ENCODE peak calls at places on chromosomes 12 and 14, in nine cellular contexts. C is endothelial cell of umbilical vein; H is PC-3; Q is IMR-90; M is ovary; K is prostate gland; V is CD4-positive, alpha-beta T cell; F is A549; W is Panc1. L is an unnamed sample.

GRCh38 chr12:20097561-20097960 is 270.8 kb upstream of the PDE3A start:
- DNase-seq in V (no peak), F (no peak), Q (peak), H (no peak), W (no peak), C (peak), M (no peak), K (no peak), L (no peak)

GRCh38 chr14:69572634-69573135 is 2.0 kb downstream of the CCDC177 start:
- DNase-seq in W (no peak), H (no peak), C (no peak), V (no peak), Q (no peak), F (no peak), K (no peak), M (no peak), L (no peak)

GRCh38 chr14:80215756-80216581 is 4.7 kb upstream of the DIO2 start:
- DNase-seq in K (no peak), W (peak), V (no peak), F (peak), Q (peak), H (peak), M (no peak), C (no peak), L (no peak)

GRCh38 chr12:58314610-58315009 is 373.2 kb downstream of the ATP23 start:
- DNase-seq in K (no peak), H (no peak), V (no peak), Q (peak), W (no peak), F (no peak), C (peak), M (no peak), L (no peak)

GRCh38 chr14:93231129-93231979 is 24.3 kb downstream of the UBR7 start:
- DNase-seq in C (peak), M (no peak), K (no peak), F (peak), W (no peak), H (peak), V (no peak), Q (peak), L (no peak)

GRCh38 chr14:96727076-96727475 is 70.1 kb upstream of the VRK1 start:
- DNase-seq in M (no peak), Q (no peak), W (no peak), C (no peak), V (no peak), F (no peak), H (no peak), K (no peak), L (no peak)

GRCh38 chr12:13630354-13630753 is 351.0 kb downstream of the GRIN2B start:
- DNase-seq in W (no peak), M (no peak), Q (no peak), F (no peak), H (no peak), V (no peak), K (no peak), C (no peak), L (no peak)

GRCh38 chr14:80956922-80957321 is 1.5 kb downstream of the TSHR start:
- DNase-seq in Q (no peak), C (no peak), F (no peak), V (no peak), M (no peak), H (no peak), K (no peak), W (no peak), L (no peak)

GRCh38 chr12:29039013-29039412 is 110.1 kb upstream of the FAR2 start:
- DNase-seq in V (no peak), Q (peak), C (no peak), H (no peak), K (no peak), F (no peak), W (no peak), M (no peak), L (no peak)

GRCh38 chr14:61564623-61565091 is 130.7 kb upstream of the HIF1A start:
- DNase-seq in C (peak), Q (peak), V (no peak), H (peak), M (no peak), K (no peak), W (no peak), F (peak), L (peak)

GRCh38 chr12:89768586-89769482 is 60.2 kb upstream of the ATP2B1 start:
- DNase-seq in K (no peak), C (no peak), F (peak), W (peak), M (no peak), V (no peak), H (peak), Q (peak), L (peak)

GRCh38 chr12:24297516-24297915 is 348.0 kb upstream of the SOX5 start:
- DNase-seq in Q (no peak), F (no peak), M (no peak), H (no peak), W (no peak), K (no peak), V (no peak), C (no peak), L (no peak)

GRCh38 chr12:131132118-131132892 is 178.6 kb downstream of the ADGRD1 start:
- DNase-seq in C (no peak), Q (peak), M (peak), F (peak), K (peak), H (peak), W (peak), V (peak), L (no peak)

GRCh38 chr14:49552630-49553029 is 33.5 kb downstream of the RPS29 start:
- DNase-seq in F (no peak), V (no peak), C (no peak), K (no peak), M (no peak), Q (no peak), H (no peak), W (no peak), L (no peak)

GRCh38 chr14:94174622-94175402 is 690 bp downstream of the PPP4R4 start:
- DNase-seq in K (no peak), M (peak), V (no peak), W (no peak), C (no peak), Q (no peak), H (no peak), F (no peak), L (no peak)

GRCh38 chr12:29858270-29858786 is 74.6 kb upstream of the TMTC1 start:
- DNase-seq in H (no peak), V (no peak), F (no peak), Q (no peak), K (peak), M (no peak), C (no peak), W (no peak), L (peak)

GRCh38 chr14:90757452-90757851 is 58.8 kb downstream of the TTC7B start:
- DNase-seq in Q (no peak), V (no peak), K (peak), M (no peak), F (no peak), C (no peak), W (no peak), H (no peak), L (no peak)

GRCh38 chr14:89911018-89911919 is 43.3 kb downstream of the EFCAB11 start:
- DNase-seq in V (no peak), C (peak), F (no peak), Q (peak), K (peak), H (peak), W (no peak), M (peak), L (no peak)

GRCh38 chr12:10283028-10283427 is 24.6 kb upstream of the KLRD1 start:
- DNase-seq in V (no peak), M (no peak), K (no peak), W (no peak), Q (no peak), H (no peak), C (no peak), F (no peak), L (no peak)

GRCh38 chr14:31080060-31080459 is 53.9 kb upstream of the STRN3 start:
- DNase-seq in C (no peak), H (peak), M (no peak), W (no peak), K (no peak), V (no peak), Q (peak), F (no peak), L (no peak)

GRCh38 chr12:53131844-53132243 is 28.6 kb downstream of the SOAT2 start:
- DNase-seq in M (no peak), H (no peak), W (no peak), V (no peak), Q (no peak), C (no peak), F (no peak), K (no peak), L (no peak)

GRCh38 chr12:4997939-4998338 is 45.7 kb upstream of the KCNA5 start:
- DNase-seq in K (no peak), C (peak), W (peak), M (no peak), H (peak), Q (peak), V (no peak), F (peak), L (peak)

GRCh38 chr12:7175493-7175892 is 14.0 kb upstream of the PEX5 start:
- DNase-seq in C (no peak), F (no peak), V (no peak), W (no peak), K (no peak), Q (peak), H (peak), M (no peak), L (no peak)

GRCh38 chr12:69623970-69624369 is 13.3 kb upstream of the LRRC10 start:
- DNase-seq in F (no peak), W (no peak), V (no peak), Q (peak), C (no peak), H (no peak), K (no peak), M (no peak), L (no peak)

GRCh38 chr12:32885831-32886230 is 10.7 kb downstream of the PKP2 start:
- DNase-seq in F (no peak), V (no peak), M (no peak), Q (no peak), K (no peak), W (no peak), C (no peak), H (no peak), L (no peak)

GRCh38 chr12:17235996-17236395 is 630.0 kb upstream of the LMO3 start:
- DNase-seq in V (no peak), M (no peak), Q (no peak), W (no peak), K (no peak), C (no peak), H (no peak), F (no peak), L (no peak)

GRCh38 chr12:100127766-100128508 is 14.7 kb downstream of the BLTP3B start:
- DNase-seq in K (no peak), M (no peak), Q (peak), F (no peak), W (no peak), C (peak), H (peak), V (no peak), L (no peak)

GRCh38 chr14:34407951-34408350 is 54.1 kb downstream of the SPTSSA start:
- DNase-seq in Q (no peak), C (no peak), F (no peak), M (no peak), V (no peak), H (no peak), K (no peak), W (no peak), L (no peak)

GRCh38 chr14:76786556-76786955 is 25.3 kb downstream of the VASH1 start:
- DNase-seq in M (no peak), F (no peak), V (no peak), K (no peak), Q (no peak), C (no peak), H (no peak), W (no peak), L (no peak)

GRCh38 chr14:68076451-68076850 is 256.9 kb downstream of the RAD51B start:
- DNase-seq in H (peak), W (no peak), F (peak), M (no peak), K (no peak), Q (peak), C (no peak), V (no peak), L (peak)

GRCh38 chr12:40099423-40099853 is 6.4 kb downstream of the SLC2A13 start:
- DNase-seq in C (peak), H (no peak), V (no peak), Q (no peak), F (peak), K (no peak), W (no peak), M (no peak), L (no peak)

GRCh38 chr12:131194166-131194565 is 240.5 kb downstream of the ADGRD1 start:
- DNase-seq in K (no peak), F (peak), W (no peak), C (no peak), V (no peak), Q (no peak), H (no peak), M (no peak), L (no peak)

GRCh38 chr14:56659964-56660551 is 80.5 kb downstream of the TMEM260 start:
- DNase-seq in F (peak), C (peak), H (peak), M (no peak), W (peak), V (no peak), K (no peak), Q (peak), L (no peak)

GRCh38 chr12:26091837-26092236 is 33.0 kb downstream of the BHLHE41 start:
- DNase-seq in C (no peak), F (no peak), H (peak), Q (no peak), M (peak), W (no peak), V (no peak), K (no peak), L (no peak)

GRCh38 chr14:96797943-96798349 is 764 bp downstream of the VRK1 start:
- DNase-seq in M (peak), F (peak), C (peak), V (no peak), W (no peak), H (no peak), K (no peak), Q (no peak), L (no peak)

GRCh38 chr12:104835317-104835716 is 122.8 kb downstream of the SLC41A2 start:
- DNase-seq in H (no peak), W (no peak), Q (no peak), K (no peak), V (no peak), C (no peak), M (no peak), F (no peak), L (no peak)

GRCh38 chr14:95660550-95661515 is 25.4 kb upstream of the TCL1B start:
- DNase-seq in F (no peak), V (no peak), W (no peak), Q (no peak), C (no peak), K (no peak), M (no peak), H (no peak), L (no peak)

GRCh38 chr12:32896438-32897275 is at the start of gene PKP2:
- DNase-seq in Q (no peak), W (no peak), F (peak), M (peak), K (peak), C (peak), V (peak), H (peak), L (peak)

GRCh38 chr12:113364698-113365097 is 6.3 kb downstream of the PLBD2 start:
- DNase-seq in H (no peak), C (no peak), M (no peak), F (no peak), K (no peak), W (no peak), Q (no peak), V (no peak), L (no peak)

GRCh38 chr12:113361574-113362370 is 3.4 kb downstream of the PLBD2 start:
- DNase-seq in Q (no peak), H (no peak), K (no peak), V (no peak), M (no peak), C (no peak), F (no peak), W (no peak), L (no peak)

GRCh38 chr12:113358381-113359132 is at the start of gene PLBD2:
- DNase-seq in M (peak), K (peak), V (peak), C (peak), F (peak), W (no peak), H (peak), Q (peak), L (peak)

GRCh38 chr12:113359133-113359938 is 949 bp downstream of the PLBD2 start:
- DNase-seq in H (peak), V (no peak), M (peak), F (no peak), C (no peak), K (peak), W (no peak), Q (peak), L (no peak)

DNA sequence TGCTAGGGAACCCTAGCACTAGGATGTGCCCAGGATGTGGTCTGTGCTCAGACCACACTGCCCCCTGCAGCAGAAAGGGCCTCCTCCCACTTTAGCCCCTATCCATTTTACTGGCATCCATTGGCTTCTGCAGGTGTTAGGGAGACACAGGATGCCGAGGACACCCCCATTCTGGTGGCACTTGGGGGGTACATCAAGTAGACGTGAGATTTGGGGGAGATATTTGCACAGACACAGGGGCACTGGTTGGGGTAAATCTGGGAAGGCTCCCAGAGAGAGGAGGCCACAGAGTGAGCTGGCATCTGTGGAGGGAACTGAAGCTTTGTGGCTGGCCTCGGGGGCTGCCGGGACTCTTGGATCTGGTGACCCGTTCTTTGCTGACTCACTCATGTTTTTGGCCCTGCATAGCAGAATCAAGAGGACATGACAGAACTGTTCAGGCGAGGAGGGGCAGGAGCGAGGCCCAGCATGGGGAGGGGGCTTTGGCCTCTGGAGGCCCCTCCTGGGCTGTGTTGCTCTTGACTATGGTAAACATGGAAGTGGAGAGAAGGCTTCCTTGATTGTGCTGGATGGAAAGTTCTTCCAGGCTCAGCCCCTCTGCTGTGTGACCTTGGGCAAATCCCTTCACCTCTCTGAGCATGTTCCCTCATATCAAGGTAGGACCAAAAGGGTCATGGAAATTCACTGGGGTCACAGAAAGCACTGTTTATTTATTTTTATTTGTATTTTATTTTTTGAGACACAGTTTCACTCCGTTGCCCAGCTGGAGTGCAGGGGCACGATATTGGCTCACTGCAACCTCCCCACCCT is 1.8 kb downstream of the PLBD2 start:
- DNase-seq in C (no peak), Q (no peak), F (no peak), H (peak), V (no peak), K (no peak), W (no peak), M (no peak), L (no peak)
- H3K27ac ChIP-seq in C (no peak), Q (no peak), F (peak), H (no peak), V (no peak), K (no peak), W (no peak), M (peak), L (no peak)

GRCh38 chr12:120677765-120678473 is 9.0 kb upstream of the MLEC start:
- DNase-seq in V (no peak), K (peak), C (peak), Q (no peak), F (peak), W (no peak), M (no peak), H (peak), L (no peak)
- H3K27ac ChIP-seq in V (no peak), K (peak), C (peak), Q (no peak), F (peak), W (no peak), M (no peak), H (no peak), L (peak)

GRCh38 chr14:101491841-101492240 is 69.5 kb upstream of the DIO3 start:
- DNase-seq in W (no peak), Q (no peak), F (no peak), H (no peak), C (no peak), V (no peak), M (peak), K (no peak), L (no peak)
- H3K27ac ChIP-seq in W (no peak), Q (no peak), F (peak), H (no peak), C (no peak), V (no peak), M (no peak), K (no peak), L (no peak)

GRCh38 chr12:120356567-120357030 is 12.4 kb downstream of the MSI1 start:
- DNase-seq in H (peak), V (peak), C (peak), M (peak), K (peak), W (peak), F (peak), Q (peak), L (peak)

GRCh38 chr12:120359159-120359527 is 9.8 kb downstream of the MSI1 start:
- DNase-seq in K (no peak), V (no peak), C (no peak), M (no peak), W (no peak), H (no peak), Q (no peak), F (no peak), L (no peak)

GRCh38 chr12:120358412-120359158 is 10.4 kb downstream of the MSI1 start:
- DNase-seq in F (no peak), C (no peak), V (no peak), K (no peak), W (no peak), Q (no peak), M (no peak), H (no peak), L (no peak)

GRCh38 chr12:120353556-120354317 is 15.2 kb downstream of the MSI1 start:
- DNase-seq in W (no peak), K (no peak), H (no peak), F (no peak), M (no peak), Q (no peak), V (no peak), C (no peak), L (no peak)

DNA sequence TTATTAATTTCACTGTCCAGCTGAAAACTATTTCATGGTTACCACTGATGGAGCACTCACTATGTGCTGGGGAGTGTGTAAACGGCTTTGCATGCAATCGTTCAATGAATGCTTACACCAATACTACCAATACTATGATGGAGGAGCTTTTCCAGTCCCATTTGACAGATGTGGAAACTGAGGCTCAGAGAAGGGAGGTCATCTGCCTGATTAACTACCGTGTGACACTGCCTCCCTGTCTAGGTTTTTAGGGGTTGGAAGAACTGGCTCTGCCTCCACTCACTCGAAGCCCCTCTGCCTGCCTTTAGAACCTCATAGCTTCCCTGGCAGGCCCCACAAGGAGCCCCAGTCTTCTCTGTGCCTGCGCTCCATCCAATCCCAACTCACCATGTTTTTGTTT is 11.9 kb downstream of the MSI1 start:
- DNase-seq in H (no peak), F (no peak), K (no peak), V (no peak), Q (no peak), C (no peak), M (no peak), W (no peak), L (no peak)
- H3K27ac ChIP-seq in H (no peak), F (peak), K (no peak), V (no peak), Q (no peak), C (no peak), M (no peak), W (peak), L (no peak)

L was measured in epithelial cell of prostate.